ENCODE peak calls at places on chromosomes 5 and 9, in four cellular contexts. One of them, this sample, is unnamed.

GRCh38 chr9:29211681-29212589 is 1638.7 kb upstream of the C9orf72 start:
- DNase-seq in stimulated activated CD4-positive, alpha-beta T cell treated with anti-CD3 and anti-CD28 coated beads, Interleukin-15, amount 100 ng/mL, for 1 hour: no peak
- DNase-seq in body of pancreas: peak
- DNase-seq in RPMI8226: peak
- DNase-seq in this sample: no peak

GRCh38 chr9:26551451-26551850 is 341.2 kb downstream of the CAAP1 start:
- DNase-seq in stimulated activated CD4-positive, alpha-beta T cell treated with anti-CD3 and anti-CD28 coated beads, Interleukin-15, amount 100 ng/mL, for 1 hour: no peak
- DNase-seq in body of pancreas: no peak
- DNase-seq in RPMI8226: no peak
- DNase-seq in this sample: no peak

GRCh38 chr9:136792321-136793062 is 1.3 kb downstream of the TMEM141 start:
- DNase-seq in stimulated activated CD4-positive, alpha-beta T cell treated with anti-CD3 and anti-CD28 coated beads, Interleukin-15, amount 100 ng/mL, for 1 hour: no peak
- DNase-seq in body of pancreas: peak
- DNase-seq in RPMI8226: no peak
- DNase-seq in this sample: no peak

GRCh38 chr9:38024036-38024681 is 44.9 kb downstream of the SHB start:
- DNase-seq in stimulated activated CD4-positive, alpha-beta T cell treated with anti-CD3 and anti-CD28 coated beads, Interleukin-15, amount 100 ng/mL, for 1 hour: no peak
- DNase-seq in body of pancreas: no peak
- DNase-seq in RPMI8226: no peak
- DNase-seq in this sample: no peak

GRCh38 chr5:133406632-133407276 is 205.6 kb downstream of the FSTL4 start:
- DNase-seq in stimulated activated CD4-positive, alpha-beta T cell treated with anti-CD3 and anti-CD28 coated beads, Interleukin-15, amount 100 ng/mL, for 1 hour: no peak
- DNase-seq in body of pancreas: no peak
- DNase-seq in RPMI8226: no peak
- DNase-seq in this sample: no peak

GRCh38 chr5:61735999-61736398 is 403.9 kb downstream of the ZSWIM6 start:
- DNase-seq in stimulated activated CD4-positive, alpha-beta T cell treated with anti-CD3 and anti-CD28 coated beads, Interleukin-15, amount 100 ng/mL, for 1 hour: no peak
- DNase-seq in body of pancreas: no peak
- DNase-seq in RPMI8226: no peak
- DNase-seq in this sample: no peak

GRCh38 chr9:128098936-128099931 is 28.3 kb downstream of the PTGES2 start:
- DNase-seq in stimulated activated CD4-positive, alpha-beta T cell treated with anti-CD3 and anti-CD28 coated beads, Interleukin-15, amount 100 ng/mL, for 1 hour: no peak
- DNase-seq in body of pancreas: peak
- DNase-seq in RPMI8226: no peak
- DNase-seq in this sample: no peak

GRCh38 chr5:139657363-139658321 is 9.5 kb downstream of the CXXC5 start:
- DNase-seq in stimulated activated CD4-positive, alpha-beta T cell treated with anti-CD3 and anti-CD28 coated beads, Interleukin-15, amount 100 ng/mL, for 1 hour: no peak
- DNase-seq in body of pancreas: peak
- DNase-seq in RPMI8226: no peak
- DNase-seq in this sample: no peak

GRCh38 chr9:17472126-17472525 is 106.7 kb upstream of the SH3GL2 start:
- DNase-seq in stimulated activated CD4-positive, alpha-beta T cell treated with anti-CD3 and anti-CD28 coated beads, Interleukin-15, amount 100 ng/mL, for 1 hour: no peak
- DNase-seq in body of pancreas: no peak
- DNase-seq in RPMI8226: no peak
- DNase-seq in this sample: no peak

GRCh38 chr9:109721021-109721420 is 59.0 kb upstream of the PALM2AKAP2 start:
- DNase-seq in stimulated activated CD4-positive, alpha-beta T cell treated with anti-CD3 and anti-CD28 coated beads, Interleukin-15, amount 100 ng/mL, for 1 hour: no peak
- DNase-seq in body of pancreas: no peak
- DNase-seq in RPMI8226: no peak
- DNase-seq in this sample: no peak

GRCh38 chr9:20220286-20220685 is 402.0 kb downstream of the MLLT3 start:
- DNase-seq in stimulated activated CD4-positive, alpha-beta T cell treated with anti-CD3 and anti-CD28 coated beads, Interleukin-15, amount 100 ng/mL, for 1 hour: no peak
- DNase-seq in body of pancreas: no peak
- DNase-seq in RPMI8226: no peak
- DNase-seq in this sample: no peak

GRCh38 chr5:142014911-142015584 is 2.2 kb upstream of the GNPDA1 start:
- DNase-seq in stimulated activated CD4-positive, alpha-beta T cell treated with anti-CD3 and anti-CD28 coated beads, Interleukin-15, amount 100 ng/mL, for 1 hour: peak
- DNase-seq in body of pancreas: peak
- DNase-seq in RPMI8226: peak
- DNase-seq in this sample: peak

GRCh38 chr9:81293651-81294050 is 395.7 kb downstream of the TLE1 start:
- DNase-seq in stimulated activated CD4-positive, alpha-beta T cell treated with anti-CD3 and anti-CD28 coated beads, Interleukin-15, amount 100 ng/mL, for 1 hour: no peak
- DNase-seq in body of pancreas: no peak
- DNase-seq in RPMI8226: no peak
- DNase-seq in this sample: no peak

GRCh38 chr5:75337366-75338021 is 474 bp downstream of the HMGCR start:
- DNase-seq in stimulated activated CD4-positive, alpha-beta T cell treated with anti-CD3 and anti-CD28 coated beads, Interleukin-15, amount 100 ng/mL, for 1 hour: no peak
- DNase-seq in body of pancreas: no peak
- DNase-seq in RPMI8226: peak
- DNase-seq in this sample: no peak

GRCh38 chr5:132854301-132854700 is 12.0 kb downstream of the GDF9 start:
- DNase-seq in stimulated activated CD4-positive, alpha-beta T cell treated with anti-CD3 and anti-CD28 coated beads, Interleukin-15, amount 100 ng/mL, for 1 hour: no peak
- DNase-seq in body of pancreas: no peak
- DNase-seq in RPMI8226: no peak
- DNase-seq in this sample: no peak